ENCODE peak calls at places on chromosomes 2 and 18, in six cellular contexts. C is GM12865, R is WERI-Rb-1, X is epithelial cell of esophagus, B is MM.1S, I is H7. W is an unnamed sample.

GRCh38 chr2:229852565-229852964 is 69.2 kb downstream of the TRIP12 start:
- DNase-seq in X (peak), I (no peak), B (peak), R (no peak), C (peak), W (no peak)

GRCh38 chr18:48741866-48742265 is 203.0 kb downstream of the CTIF start:
- DNase-seq in C (no peak), I (no peak), B (no peak), X (no peak), R (no peak), W (no peak)

GRCh38 chr2:219497495-219498279 is 1.0 kb upstream of the GMPPA start:
- DNase-seq in I (peak), B (no peak), R (peak), C (peak), X (peak), W (no peak)

GRCh38 chr2:229489016-229489415 is 217.9 kb upstream of the PID1 start:
- DNase-seq in B (no peak), C (no peak), X (peak), I (no peak), R (no peak), W (no peak)

GRCh38 chr2:46950314-46950713 is 34.7 kb upstream of the MCFD2 start:
- DNase-seq in C (no peak), R (no peak), B (no peak), X (no peak), I (no peak), W (no peak)

GRCh38 chr2:12750166-12750905 is 33.6 kb downstream of the TRIB2 start:
- DNase-seq in C (no peak), X (peak), I (no peak), R (no peak), B (no peak), W (no peak)

GRCh38 chr2:241191101-241191500 is 2.6 kb downstream of the ANO7 start:
- DNase-seq in B (no peak), I (peak), C (no peak), X (no peak), R (no peak), W (no peak)

GRCh38 chr2:96773922-96774321 is 13.2 kb downstream of the CNNM4 start:
- DNase-seq in I (peak), B (peak), X (no peak), R (no peak), C (peak), W (peak)

GRCh38 chr2:38462121-38462634 is 85.1 kb upstream of the ATL2 start:
- DNase-seq in I (no peak), C (no peak), R (no peak), X (peak), B (no peak), W (no peak)

GRCh38 chr2:42854207-42854818 is 61.9 kb upstream of the HAAO start:
- DNase-seq in X (peak), C (no peak), R (no peak), I (no peak), B (no peak), W (peak)

GRCh38 chr2:189601043-189601442 is 20.5 kb upstream of the SLC40A1 start:
- DNase-seq in B (no peak), I (no peak), R (no peak), C (no peak), X (peak), W (peak)

DNA sequence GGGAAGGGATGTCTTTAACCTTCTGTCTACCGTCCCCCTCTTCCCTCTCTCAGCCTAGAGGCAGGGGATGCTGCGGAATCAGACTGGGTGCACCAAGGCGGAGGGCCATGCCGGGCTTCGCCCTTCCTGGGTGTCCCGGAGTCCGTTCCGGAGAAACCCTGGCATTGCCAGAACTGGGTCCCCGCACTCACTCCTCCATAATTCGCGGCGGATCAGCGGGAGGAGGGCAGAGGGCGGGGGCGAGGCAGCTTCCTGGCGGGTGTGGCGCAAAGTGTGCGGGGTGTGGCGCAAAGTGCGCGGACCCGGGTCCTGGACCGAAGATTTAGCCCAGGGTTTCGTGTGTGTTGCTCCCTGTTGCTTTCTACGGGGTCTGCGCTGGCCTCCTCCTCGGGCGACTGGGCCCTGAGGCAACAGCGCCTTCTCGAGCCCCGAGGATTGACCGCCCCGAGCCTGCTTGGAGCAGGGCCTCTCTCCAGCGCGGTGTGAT is 12.4 kb upstream of the SKOR2 start:
- DNase-seq in B (no peak), C (no peak), X (no peak), R (peak), I (peak), W (no peak)
- H3K4me3 ChIP-seq in B (no peak), C (no peak), X (no peak), R (peak), I (peak), W (peak)

GRCh38 chr18:79616651-79617518 is 62.7 kb upstream of the CTDP1 start:
- DNase-seq in R (peak), I (no peak), C (no peak), B (no peak), X (no peak), W (peak)
- H3K4me3 ChIP-seq in R (no peak), I (peak), C (no peak), B (no peak), X (no peak), W (no peak)

GRCh38 chr2:136116111-136116812 is 1.7 kb downstream of the CXCR4 start:
- DNase-seq in I (peak), R (peak), C (peak), X (no peak), B (peak), W (peak)
- H3K4me3 ChIP-seq in I (peak), R (peak), C (peak), X (no peak), B (peak), W (peak)

DNA sequence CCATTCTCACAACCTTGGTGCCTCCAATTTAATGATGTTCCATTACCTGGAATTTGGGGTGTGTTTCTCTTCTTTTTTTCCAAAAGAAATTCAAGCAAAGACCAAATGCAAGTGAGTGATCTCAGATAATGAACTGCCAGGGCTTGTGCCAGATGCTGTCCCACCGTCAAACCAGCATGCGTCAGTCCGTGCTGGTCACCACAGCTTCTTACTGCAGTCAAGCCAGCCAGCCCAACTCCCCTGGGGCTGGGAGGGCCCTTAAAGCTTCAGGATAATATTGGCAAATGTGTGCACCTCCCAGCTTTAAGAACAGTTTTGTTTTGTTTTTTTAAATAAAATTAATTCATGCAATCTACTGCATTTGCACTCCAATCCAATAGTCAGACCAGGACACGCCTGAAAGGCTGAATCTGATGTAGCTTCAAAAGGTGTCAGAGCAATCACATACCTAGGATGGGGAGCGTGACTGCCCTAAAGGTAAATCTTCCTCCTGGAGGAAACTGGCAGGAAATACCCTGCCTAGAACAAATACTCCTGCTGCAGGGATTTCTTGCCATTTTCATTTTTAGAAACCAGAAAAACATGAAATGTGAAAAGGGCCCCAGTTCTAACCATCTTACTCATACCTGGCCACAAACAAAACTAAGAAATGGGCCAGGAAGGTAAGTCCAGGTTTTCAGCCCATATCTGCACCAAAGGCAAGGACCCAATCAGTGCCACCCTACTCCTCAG is 26.9 kb upstream of the SP3 start:
- DNase-seq in C (peak), X (peak), I (no peak), B (peak), R (no peak), W (no peak)
- H3K4me3 ChIP-seq in C (no peak), X (no peak), I (no peak), B (no peak), R (no peak), W (no peak)

GRCh38 chr18:36314098-36314497 is 16.6 kb downstream of the FHOD3 start:
- DNase-seq in B (no peak), C (peak), I (no peak), R (no peak), X (peak), W (no peak)
- H3K4me3 ChIP-seq in B (no peak), C (no peak), I (no peak), R (no peak), X (no peak), W (no peak)

DNA sequence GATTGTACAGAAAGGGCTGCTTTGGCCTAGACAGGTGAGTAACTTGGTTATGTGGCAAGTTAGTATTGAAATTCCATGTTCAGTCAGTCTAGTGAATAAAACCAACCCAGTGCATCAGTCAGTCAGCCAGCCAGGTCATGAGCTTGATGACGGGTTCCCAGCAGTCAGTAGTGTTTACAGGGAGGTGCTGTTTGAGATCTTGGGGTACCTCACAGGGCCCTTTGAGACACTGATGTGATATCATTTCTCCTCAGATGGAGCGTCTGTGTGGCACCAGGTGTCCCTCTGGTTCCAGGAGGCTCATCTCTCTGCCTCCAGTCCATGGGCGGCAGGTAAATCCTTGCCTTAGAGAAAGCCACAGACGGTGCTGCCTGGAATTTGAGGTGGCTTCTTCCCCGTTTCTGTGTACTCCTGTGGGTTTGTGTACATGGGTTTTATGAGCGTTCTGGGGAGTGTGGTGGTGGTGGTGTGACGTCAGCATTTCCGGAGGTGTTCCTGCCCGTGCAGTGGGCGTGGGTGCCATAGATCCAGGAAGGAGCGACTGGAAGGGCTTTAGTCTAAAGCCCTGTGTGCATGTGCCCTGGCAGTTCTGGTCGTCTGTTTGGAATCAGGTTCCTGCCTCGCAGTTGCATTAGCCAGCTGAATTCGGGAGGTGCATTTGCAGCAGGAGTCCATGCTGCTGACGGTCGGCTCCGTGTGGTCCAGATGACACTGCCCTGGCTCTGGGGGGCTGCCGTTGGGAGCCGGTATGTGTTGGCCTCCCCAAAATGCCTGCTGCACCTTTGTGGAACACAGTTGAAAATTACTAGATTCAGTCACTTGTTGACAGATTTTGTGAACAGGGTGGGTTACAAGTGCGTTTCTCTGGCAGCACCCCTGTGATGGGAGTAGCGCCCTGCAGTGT is 2.1 kb downstream of the CTDP1 start:
- DNase-seq in C (no peak), R (no peak), I (no peak), B (no peak), X (no peak), W (no peak)
- H3K4me3 ChIP-seq in C (no peak), R (no peak), I (no peak), B (no peak), X (no peak), W (no peak)

GRCh38 chr2:1701556-1702185 is 42.6 kb downstream of the PXDN start:
- DNase-seq in I (peak), R (peak), X (peak), B (no peak), C (no peak), W (peak)
- H3K4me3 ChIP-seq in I (no peak), R (no peak), X (no peak), B (no peak), C (no peak), W (no peak)

DNA sequence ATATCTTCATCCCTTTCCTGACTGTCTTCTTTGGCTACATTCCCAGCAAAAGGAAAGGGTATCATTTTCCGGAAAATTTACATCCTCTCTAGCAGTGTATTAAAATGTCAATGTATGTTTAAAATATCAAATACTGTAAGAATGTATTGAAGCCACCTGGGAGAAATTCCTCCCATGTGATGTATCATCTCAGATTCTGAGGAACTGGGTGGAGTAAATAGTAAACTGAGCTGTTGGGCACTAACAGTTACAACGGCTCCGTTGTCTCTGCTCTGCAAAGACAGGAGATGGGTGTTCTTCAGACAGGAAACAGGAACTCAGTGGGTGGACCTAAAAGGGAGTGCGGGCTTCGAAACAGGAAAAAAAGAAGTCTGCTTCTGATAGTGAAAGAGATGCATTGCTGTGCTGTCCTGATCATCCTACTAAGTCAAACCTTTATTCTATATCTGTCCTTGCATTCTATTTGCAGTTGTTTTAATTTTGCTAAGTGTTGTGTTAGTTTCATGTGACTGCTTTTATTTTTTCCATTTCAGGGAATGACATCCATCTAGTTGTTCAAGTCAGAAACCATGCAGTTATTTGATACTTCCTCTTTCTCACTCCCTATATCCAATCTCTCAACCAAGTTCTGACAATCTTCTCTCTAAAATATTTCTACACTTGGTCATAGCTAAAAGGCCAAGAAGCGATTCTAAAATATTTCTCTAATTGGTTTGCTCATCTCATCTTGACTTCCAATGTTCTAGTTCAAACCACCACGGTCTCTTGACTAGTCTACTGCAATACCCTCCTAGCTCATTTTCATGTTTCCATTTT is 19.4 kb downstream of the DOK1 start:
- DNase-seq in R (no peak), B (peak), X (peak), C (peak), I (no peak), W (no peak)
- H3K4me3 ChIP-seq in R (no peak), B (peak), X (peak), C (peak), I (no peak), W (no peak)

DNA sequence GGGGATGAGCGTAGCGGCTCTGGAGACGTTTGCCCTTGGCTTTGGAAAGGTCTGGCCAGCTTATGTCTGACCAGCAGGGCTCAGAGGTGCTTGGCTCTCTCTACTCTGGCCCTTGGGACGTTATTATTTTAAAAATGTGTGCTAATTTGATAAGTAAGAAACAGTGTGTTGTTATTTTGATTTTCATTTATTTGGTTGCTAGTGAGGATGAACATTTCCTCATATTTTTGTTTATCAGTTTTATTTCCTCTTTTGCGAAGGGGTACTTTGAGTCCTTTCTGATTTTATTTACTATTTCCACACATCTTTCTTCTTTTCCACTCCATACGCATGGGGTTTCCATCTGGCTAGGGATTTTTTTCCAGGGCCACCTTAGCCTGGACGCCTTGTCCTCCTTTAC is 11.4 kb downstream of the CXCR4 start:
- DNase-seq in R (no peak), C (no peak), X (no peak), B (no peak), I (no peak), W (no peak)
- H3K4me3 ChIP-seq in R (no peak), C (no peak), X (no peak), B (no peak), I (no peak), W (no peak)

W was measured in mesendoderm.